ENCODE peak calls at places on chromosomes 12 and 14, in five cellular contexts. U is OCI-LY7, M is adrenal gland, G is fibroblast of lung, T is transverse colon. K is an unnamed sample.

GRCh38 chr12:46522141-46522540 is 149.6 kb upstream of the SLC38A2 start:
- DNase-seq in U (no peak), M (no peak), G (peak), T (no peak), K (no peak)

GRCh38 chr12:110330544-110330943 is 49.5 kb downstream of the ATP2A2 start:
- DNase-seq in U (no peak), M (no peak), G (peak), T (no peak), K (no peak)

GRCh38 chr12:92927436-92928116 is 1.5 kb downstream of the EEA1 start:
- DNase-seq in U (peak), M (no peak), G (peak), T (no peak), K (no peak)

GRCh38 chr12:2411586-2412304 is 359.0 kb downstream of the CACNA1C start:
- DNase-seq in U (no peak), M (no peak), G (no peak), T (no peak), K (no peak)

GRCh38 chr14:25150934-25151790 is 101.2 kb upstream of the STXBP6 start:
- DNase-seq in U (peak), M (no peak), G (peak), T (no peak), K (no peak)

GRCh38 chr12:16585781-16586180 is 20.2 kb downstream of the LMO3 start:
- DNase-seq in U (no peak), M (no peak), G (no peak), T (no peak), K (no peak)

GRCh38 chr12:67035121-67035520 is 234.0 kb upstream of the CAND1 start:
- DNase-seq in U (no peak), M (no peak), G (no peak), T (no peak), K (no peak)

GRCh38 chr12:107564946-107565345 is 120.7 kb upstream of the PWP1 start:
- DNase-seq in U (peak), M (no peak), G (peak), T (no peak), K (no peak)

GRCh38 chr14:86973177-86973576 is 1019.8 kb downstream of the GALC start:
- DNase-seq in U (peak), M (no peak), G (no peak), T (no peak), K (no peak)

GRCh38 chr12:131836193-131836592 is 8.0 kb downstream of the MMP17 start:
- DNase-seq in U (peak), M (no peak), G (peak), T (no peak), K (no peak)
- TF ChIP-seq CTCF in U (peak), M (peak), G (peak), T (no peak), K (no peak)

GRCh38 chr14:85533821-85534271 is 3.9 kb downstream of the FLRT2 start:
- DNase-seq in U (no peak), M (peak), G (peak), T (no peak), K (no peak)
- H3K4me3 ChIP-seq in U (no peak), M (peak), G (peak), T (no peak), K (peak)

GRCh38 chr14:49017451-49017850 is 568.7 kb downstream of the RPS29 start:
- DNase-seq in U (no peak), M (no peak), G (no peak), T (no peak), K (no peak)
- H3K27ac ChIP-seq in U (no peak), M (no peak), G (no peak), T (no peak), K (no peak)

GRCh38 chr14:55372423-55372822 is 39.2 kb downstream of the ATG14 start:
- DNase-seq in U (no peak), M (no peak), G (no peak), T (no peak), K (no peak)
- TF ChIP-seq CTCF in U (no peak), M (no peak), G (no peak), T (no peak), K (no peak)

GRCh38 chr12:49133590-49133989 is 2.4 kb upstream of the TUBA1B start:
- DNase-seq in U (no peak), M (no peak), G (no peak), T (no peak), K (no peak)
- H3K4me3 ChIP-seq in U (peak), M (no peak), G (no peak), T (no peak), K (peak)

DNA sequence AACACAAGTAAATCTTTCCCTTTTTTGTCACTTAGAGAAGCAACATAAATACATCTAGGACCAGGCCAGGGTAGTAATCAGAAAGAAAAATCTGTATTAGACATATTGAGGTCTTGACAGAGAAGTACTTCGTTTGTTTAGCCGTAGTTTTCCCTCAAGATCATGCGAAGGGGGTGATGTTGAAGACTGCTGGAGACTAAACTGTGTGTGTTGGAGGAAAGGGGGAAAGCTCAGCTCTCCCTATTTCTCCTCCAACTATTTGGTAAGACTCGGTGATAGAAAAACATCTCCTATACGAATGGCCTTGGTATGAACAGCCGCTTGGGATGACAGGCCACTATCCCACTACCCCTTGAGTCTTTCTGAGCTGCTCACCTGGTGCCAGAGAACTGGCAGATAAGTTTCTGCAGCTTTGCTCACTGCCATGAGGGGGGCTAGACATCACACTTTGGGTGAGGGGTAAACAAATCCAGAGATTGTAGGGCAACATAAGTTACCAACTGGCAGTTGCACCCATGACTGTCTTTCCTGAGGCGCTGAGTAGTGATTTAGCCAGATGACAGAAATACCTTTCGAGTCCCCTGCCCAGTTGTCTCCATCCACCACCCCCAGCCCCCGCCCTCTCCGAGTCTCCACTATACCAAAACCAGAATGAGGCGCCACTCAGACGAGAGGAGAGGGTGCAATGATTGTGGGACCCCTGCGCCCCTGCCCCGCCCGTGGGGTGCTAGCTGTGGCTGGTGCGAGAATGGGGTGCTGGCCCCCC is 685 bp downstream of the VAMP1 start:
- DNase-seq in U (peak), M (no peak), G (peak), T (no peak), K (no peak)
- H3K27ac ChIP-seq in U (peak), M (peak), G (peak), T (peak), K (peak)

GRCh38 chr12:119024226-119024810 is 43.0 kb downstream of the SRRM4 start:
- DNase-seq in U (no peak), M (no peak), G (no peak), T (no peak), K (no peak)
- TF ChIP-seq CTCF in U (no peak), M (no peak), G (no peak), T (no peak), K (no peak)

DNA sequence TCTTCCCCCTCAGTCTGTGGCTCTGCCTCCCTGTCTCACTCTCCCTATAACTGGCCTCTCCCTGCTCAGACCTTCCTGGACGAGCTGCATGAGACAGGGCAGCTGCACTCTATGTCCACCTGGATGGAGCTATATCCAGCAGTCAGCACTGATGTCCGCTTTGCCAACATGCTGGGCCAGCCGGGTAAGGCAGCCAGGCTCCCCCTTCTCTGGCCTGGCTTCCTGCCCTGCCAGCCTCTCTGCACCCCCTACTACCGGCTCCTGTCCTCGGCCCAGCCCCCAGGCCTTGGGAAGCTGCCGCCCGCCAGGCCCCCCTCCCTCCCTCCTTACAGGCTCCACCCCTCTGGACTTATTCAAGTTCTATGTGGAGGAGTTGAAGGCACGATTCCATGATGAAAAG is 14.0 kb downstream of the PRPF40B start:
- DNase-seq in U (no peak), M (no peak), G (no peak), T (no peak), K (peak)
- H3K4me3 ChIP-seq in U (no peak), M (no peak), G (no peak), T (no peak), K (no peak)

DNA sequence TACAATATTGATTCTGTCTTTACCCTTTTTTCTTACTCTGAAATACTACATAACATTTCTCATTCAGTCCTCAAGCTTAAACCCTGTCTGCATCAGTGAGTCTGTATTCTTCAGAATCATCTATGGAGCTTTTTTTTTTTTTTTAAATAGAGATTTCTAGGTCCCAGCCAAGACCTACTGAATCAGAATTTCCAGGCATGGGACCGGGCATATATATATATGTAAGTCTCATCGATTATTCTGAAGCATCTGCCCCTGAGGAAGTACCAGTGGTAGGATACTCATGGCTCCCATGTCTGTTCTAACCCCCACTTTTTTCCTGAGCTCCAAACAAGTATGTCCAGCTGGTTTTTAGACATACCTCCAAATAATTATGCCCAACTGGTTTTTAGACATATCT is 6.1 kb downstream of the DDX47 start:
- DNase-seq in U (no peak), M (no peak), G (peak), T (no peak), K (no peak)
- H3K27ac ChIP-seq in U (no peak), M (no peak), G (peak), T (peak), K (peak)